ENCODE peak calls at places on chromosomes 7 and 10, in five cellular contexts. One of them, this sample, is unnamed. For H3K4me1 and H3K27me3, the result is how much of the 10 kb centered on the place peaks cover.

GRCh38 chr10:7744307-7744706 is 41.2 kb downstream of the ITIH2 start:
- DNase-seq in heart left ventricle: no peak
- DNase-seq in neuronal stem cell: no peak
- DNase-seq in left ventricle myocardium inferior: no peak
- DNase-seq in esophagus squamous epithelium: no peak
- DNase-seq in this sample: no peak

GRCh38 chr7:93062599-93062998 is 55.2 kb downstream of the SAMD9 start:
- DNase-seq in heart left ventricle: no peak
- DNase-seq in neuronal stem cell: no peak
- DNase-seq in left ventricle myocardium inferior: no peak
- DNase-seq in esophagus squamous epithelium: no peak
- DNase-seq in this sample: no peak

GRCh38 chr7:127741764-127742375 is 89.9 kb downstream of the SND1 start:
- DNase-seq in heart left ventricle: no peak
- DNase-seq in neuronal stem cell: no peak
- DNase-seq in left ventricle myocardium inferior: no peak
- DNase-seq in esophagus squamous epithelium: no peak
- DNase-seq in this sample: no peak

GRCh38 chr7:125195156-125195555 is 265.5 kb upstream of the POT1 start:
- DNase-seq in heart left ventricle: no peak
- DNase-seq in neuronal stem cell: no peak
- DNase-seq in left ventricle myocardium inferior: no peak
- DNase-seq in esophagus squamous epithelium: no peak
- DNase-seq in this sample: no peak

GRCh38 chr10:72315611-72316385 is 38.9 kb downstream of the DNAJB12 start:
- DNase-seq in heart left ventricle: peak
- DNase-seq in neuronal stem cell: no peak
- DNase-seq in left ventricle myocardium inferior: no peak
- DNase-seq in esophagus squamous epithelium: no peak
- DNase-seq in this sample: peak

GRCh38 chr10:80684217-80684616 is 146.5 kb downstream of the SH2D4B start:
- DNase-seq in heart left ventricle: no peak
- DNase-seq in neuronal stem cell: no peak
- DNase-seq in left ventricle myocardium inferior: no peak
- DNase-seq in esophagus squamous epithelium: no peak
- DNase-seq in this sample: no peak

GRCh38 chr7:3068568-3068967 is 24.9 kb upstream of the CARD11 start:
- DNase-seq in heart left ventricle: no peak
- DNase-seq in neuronal stem cell: no peak
- DNase-seq in left ventricle myocardium inferior: no peak
- DNase-seq in esophagus squamous epithelium: no peak
- DNase-seq in this sample: no peak

GRCh38 chr10:45581497-45582385 is 90.8 kb downstream of the ZFAND4 start:
- DNase-seq in heart left ventricle: no peak
- DNase-seq in neuronal stem cell: no peak
- DNase-seq in left ventricle myocardium inferior: no peak
- DNase-seq in esophagus squamous epithelium: no peak
- DNase-seq in this sample: no peak

GRCh38 chr7:100053201-100053600 is 3.6 kb downstream of the ZSCAN21 start:
- DNase-seq in heart left ventricle: no peak
- DNase-seq in neuronal stem cell: no peak
- DNase-seq in left ventricle myocardium inferior: no peak
- DNase-seq in esophagus squamous epithelium: no peak
- DNase-seq in this sample: no peak

GRCh38 chr10:59004392-59004791 is 172.1 kb upstream of the PHYHIPL start:
- DNase-seq in heart left ventricle: no peak
- DNase-seq in neuronal stem cell: no peak
- DNase-seq in left ventricle myocardium inferior: no peak
- DNase-seq in esophagus squamous epithelium: no peak
- DNase-seq in this sample: no peak

GRCh38 chr10:130221456-130222375 is 85.5 kb downstream of the GLRX3 start:
- DNase-seq in heart left ventricle: no peak
- DNase-seq in neuronal stem cell: no peak
- DNase-seq in left ventricle myocardium inferior: no peak
- DNase-seq in esophagus squamous epithelium: no peak
- DNase-seq in this sample: no peak

GRCh38 chr10:77027141-77027540 is 610.5 kb downstream of the KCNMA1 start:
- DNase-seq in heart left ventricle: no peak
- DNase-seq in neuronal stem cell: no peak
- DNase-seq in left ventricle myocardium inferior: no peak
- DNase-seq in esophagus squamous epithelium: no peak
- DNase-seq in this sample: no peak

GRCh38 chr10:123759496-123760070 is 93.4 kb downstream of the GPR26 start:
- DNase-seq in heart left ventricle: no peak
- DNase-seq in neuronal stem cell: peak
- DNase-seq in left ventricle myocardium inferior: no peak
- DNase-seq in esophagus squamous epithelium: no peak
- DNase-seq in this sample: no peak

GRCh38 chr10:113922787-113923570 is 68.5 kb downstream of the NHLRC2 start:
- DNase-seq in heart left ventricle: peak
- DNase-seq in neuronal stem cell: no peak
- DNase-seq in left ventricle myocardium inferior: no peak
- DNase-seq in esophagus squamous epithelium: no peak
- DNase-seq in this sample: no peak

GRCh38 chr7:29793507-29793906 is 12.8 kb upstream of the WIPF3 start:
- DNase-seq in heart left ventricle: no peak
- DNase-seq in neuronal stem cell: no peak
- DNase-seq in left ventricle myocardium inferior: no peak
- DNase-seq in esophagus squamous epithelium: no peak
- DNase-seq in this sample: no peak

GRCh38 chr7:42426163-42426562 is 189.2 kb upstream of the GLI3 start:
- DNase-seq in heart left ventricle: no peak
- DNase-seq in neuronal stem cell: no peak
- DNase-seq in left ventricle myocardium inferior: no peak
- DNase-seq in esophagus squamous epithelium: no peak
- DNase-seq in this sample: no peak

GRCh38 chr10:120282421-120282820 is 174.6 kb upstream of the PLPP4 start:
- DNase-seq in heart left ventricle: no peak
- DNase-seq in neuronal stem cell: no peak
- DNase-seq in left ventricle myocardium inferior: no peak
- DNase-seq in esophagus squamous epithelium: no peak
- DNase-seq in this sample: no peak

GRCh38 chr7:115561341-115562110 is 469.0 kb downstream of the TFEC start:
- DNase-seq in heart left ventricle: no peak
- DNase-seq in neuronal stem cell: no peak
- DNase-seq in left ventricle myocardium inferior: no peak
- DNase-seq in esophagus squamous epithelium: no peak
- DNase-seq in this sample: no peak

GRCh38 chr10:33157108-33157507 is 177.4 kb downstream of the NRP1 start:
- DNase-seq in heart left ventricle: no peak
- DNase-seq in neuronal stem cell: no peak
- DNase-seq in left ventricle myocardium inferior: no peak
- DNase-seq in esophagus squamous epithelium: no peak
- DNase-seq in this sample: peak

GRCh38 chr10:33153968-33154327 is 180.5 kb downstream of the NRP1 start:
- DNase-seq in heart left ventricle: no peak
- DNase-seq in neuronal stem cell: no peak
- DNase-seq in left ventricle myocardium inferior: no peak
- DNase-seq in esophagus squamous epithelium: no peak
- DNase-seq in this sample: no peak

GRCh38 chr10:33153266-33153967 is 181.1 kb downstream of the NRP1 start:
- DNase-seq in heart left ventricle: no peak
- DNase-seq in neuronal stem cell: no peak
- DNase-seq in left ventricle myocardium inferior: no peak
- DNase-seq in esophagus squamous epithelium: no peak
- DNase-seq in this sample: peak

GRCh38 chr10:33154590-33154989 is 179.9 kb downstream of the NRP1 start:
- DNase-seq in heart left ventricle: no peak
- DNase-seq in neuronal stem cell: no peak
- DNase-seq in left ventricle myocardium inferior: no peak
- DNase-seq in esophagus squamous epithelium: no peak
- DNase-seq in this sample: peak

DNA sequence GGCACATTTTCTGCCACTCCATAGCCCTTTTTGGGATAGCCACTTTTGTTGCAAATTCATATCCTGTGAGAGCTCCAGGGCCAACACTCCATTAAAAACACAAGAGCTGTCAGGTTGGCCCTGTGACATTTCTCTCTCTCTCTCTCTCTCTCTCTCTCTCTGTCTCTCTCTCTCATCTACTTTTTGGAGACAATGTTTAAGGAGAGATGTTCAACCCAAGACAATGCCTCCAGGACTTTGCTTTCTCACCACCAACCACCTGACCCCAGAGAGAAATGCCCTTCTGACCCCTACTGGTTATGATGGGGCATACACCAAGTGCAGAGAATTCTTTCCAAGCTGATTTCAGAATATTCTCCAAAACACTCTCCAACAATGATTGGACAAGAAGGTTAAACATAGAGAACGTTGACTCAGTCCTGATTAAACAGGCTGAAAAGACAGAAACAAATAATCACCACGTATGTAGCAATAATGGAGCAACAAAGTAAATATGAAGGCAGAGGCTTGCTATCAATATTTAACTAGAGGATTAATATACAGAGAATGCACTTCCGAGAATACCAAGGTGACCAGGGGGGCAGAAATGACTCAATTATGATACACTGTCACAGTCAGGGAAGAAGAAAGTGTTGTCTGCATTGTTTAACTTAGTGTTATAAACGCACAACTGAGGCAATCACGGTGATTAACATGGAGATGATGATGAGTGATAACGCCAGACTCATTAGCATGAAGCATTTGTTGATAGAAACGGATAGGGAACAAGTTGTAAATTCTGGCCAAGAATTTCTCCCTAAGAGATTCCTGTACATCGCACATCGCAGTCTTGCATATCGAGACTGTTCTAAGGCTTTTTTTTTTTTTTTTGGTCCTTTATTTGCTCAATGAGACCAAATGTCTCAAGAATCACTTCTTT is 178.5 kb downstream of the NRP1 start:
- DNase-seq in heart left ventricle: no peak
- DNase-seq in neuronal stem cell: no peak
- DNase-seq in left ventricle myocardium inferior: no peak
- DNase-seq in esophagus squamous epithelium: no peak
- DNase-seq in this sample: peak
- H3K4me1 ChIP-seq in heart left ventricle: under half
- H3K4me1 ChIP-seq in neuronal stem cell: under half
- H3K4me1 ChIP-seq in left ventricle myocardium inferior: under half
- H3K4me1 ChIP-seq in esophagus squamous epithelium: under half
- H3K4me1 ChIP-seq in this sample: under half

DNA sequence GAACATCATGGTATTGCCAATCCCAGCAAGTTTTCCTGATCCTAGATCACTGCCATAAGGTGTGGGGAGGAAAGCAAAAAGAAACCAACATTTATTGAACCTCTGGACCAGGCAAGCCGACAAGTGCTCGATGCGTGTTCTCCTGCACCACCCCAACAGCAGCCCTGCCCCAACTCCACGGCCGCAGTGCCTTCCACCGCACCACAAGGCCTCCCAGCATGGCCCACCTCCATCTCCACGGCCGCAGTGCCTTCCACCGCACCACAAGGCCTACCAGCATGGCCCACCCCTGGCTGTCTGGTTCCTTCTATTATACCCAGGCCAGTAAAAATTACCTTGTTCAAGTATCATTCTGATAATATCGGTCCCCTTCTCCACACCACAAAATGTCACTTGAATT is 8.7 kb downstream of the HIPK2 start:
- DNase-seq in heart left ventricle: no peak
- DNase-seq in neuronal stem cell: no peak
- DNase-seq in left ventricle myocardium inferior: no peak
- DNase-seq in esophagus squamous epithelium: no peak
- DNase-seq in this sample: peak
- H3K27me3 ChIP-seq in heart left ventricle: under half
- H3K27me3 ChIP-seq in neuronal stem cell: under half
- H3K27me3 ChIP-seq in left ventricle myocardium inferior: under half
- H3K27me3 ChIP-seq in esophagus squamous epithelium: under half
- H3K27me3 ChIP-seq in this sample: under half

GRCh38 chr10:132590752-132591121 is 53.1 kb downstream of the INPP5A start:
- DNase-seq in heart left ventricle: no peak
- DNase-seq in neuronal stem cell: no peak
- DNase-seq in left ventricle myocardium inferior: no peak
- DNase-seq in esophagus squamous epithelium: no peak
- DNase-seq in this sample: no peak
- H3K4me1 ChIP-seq in heart left ventricle: half or more
- H3K4me1 ChIP-seq in neuronal stem cell: under half
- H3K4me1 ChIP-seq in left ventricle myocardium inferior: half or more
- H3K4me1 ChIP-seq in esophagus squamous epithelium: half or more
- H3K4me1 ChIP-seq in this sample: under half

GRCh38 chr7:1378610-1379180 is 80.6 kb downstream of the MICALL2 start:
- DNase-seq in heart left ventricle: no peak
- DNase-seq in neuronal stem cell: no peak
- DNase-seq in left ventricle myocardium inferior: no peak
- DNase-seq in esophagus squamous epithelium: no peak
- DNase-seq in this sample: no peak

GRCh38 chr7:1377111-1377909 is 82.0 kb downstream of the MICALL2 start:
- DNase-seq in heart left ventricle: peak
- DNase-seq in neuronal stem cell: no peak
- DNase-seq in left ventricle myocardium inferior: no peak
- DNase-seq in esophagus squamous epithelium: no peak
- DNase-seq in this sample: no peak

GRCh38 chr7:1380821-1381580 is 78.3 kb downstream of the MICALL2 start:
- DNase-seq in heart left ventricle: no peak
- DNase-seq in neuronal stem cell: no peak
- DNase-seq in left ventricle myocardium inferior: no peak
- DNase-seq in esophagus squamous epithelium: no peak
- DNase-seq in this sample: no peak

GRCh38 chr7:1380211-1380815 is 79.0 kb downstream of the MICALL2 start:
- DNase-seq in heart left ventricle: peak
- DNase-seq in neuronal stem cell: no peak
- DNase-seq in left ventricle myocardium inferior: no peak
- DNase-seq in esophagus squamous epithelium: no peak
- DNase-seq in this sample: no peak

DNA sequence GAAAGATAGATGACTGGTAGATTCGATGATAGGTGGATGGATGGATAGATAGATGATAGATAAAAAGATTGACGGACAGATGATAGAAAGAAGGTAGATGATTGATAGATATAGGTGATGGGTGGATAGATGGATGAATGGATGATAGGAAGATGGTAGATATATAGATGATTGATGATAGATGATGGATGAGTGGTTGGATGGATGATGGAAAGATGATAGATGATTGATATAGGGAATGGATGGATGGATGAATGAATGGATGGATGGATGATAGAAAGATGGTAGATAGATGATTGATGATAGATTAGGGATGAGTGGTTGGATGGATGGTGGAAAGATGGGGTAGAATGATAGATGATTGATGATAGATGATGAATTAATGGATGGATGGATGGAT is 80.1 kb downstream of the MICALL2 start:
- DNase-seq in heart left ventricle: no peak
- DNase-seq in neuronal stem cell: no peak
- DNase-seq in left ventricle myocardium inferior: no peak
- DNase-seq in esophagus squamous epithelium: no peak
- DNase-seq in this sample: no peak
- H3K27me3 ChIP-seq in heart left ventricle: under half
- H3K27me3 ChIP-seq in neuronal stem cell: under half
- H3K27me3 ChIP-seq in left ventricle myocardium inferior: half or more
- H3K27me3 ChIP-seq in esophagus squamous epithelium: under half
- H3K27me3 ChIP-seq in this sample: under half